ENCODE peak calls at places on chromosomes 3 and 15, in eight cellular contexts. W is neuronal stem cell; T is bronchial epithelial cell; N is neural progenitor cell; J is heart left ventricle; M is hepatocyte; B is Peyer's patch; S is CD4-positive, alpha-beta T cell. H is an unnamed sample. For H3K27me3, the result is how much of the 10 kb centered on the place peaks cover.

GRCh38 chr3:71436337-71436736 is 147.2 kb downstream of the FOXP1 start:
- DNase-seq in W (no peak), T (no peak), N (no peak), J (no peak), M (no peak), B (no peak), S (no peak), H (peak)

GRCh38 chr15:43067717-43068461 is 37.9 kb downstream of the UBR1 start:
- DNase-seq in W (no peak), T (peak), N (no peak), J (no peak), M (peak), B (no peak), S (no peak), H (peak)

GRCh38 chr3:105526349-105527111 is 159.8 kb downstream of the ALCAM start:
- DNase-seq in W (no peak), T (peak), N (peak), J (no peak), M (no peak), B (no peak), S (no peak), H (peak)

GRCh38 chr3:67215690-67216089 is 217.6 kb downstream of the KBTBD8 start:
- DNase-seq in W (no peak), T (no peak), N (no peak), J (no peak), M (no peak), B (no peak), S (no peak), H (no peak)

GRCh38 chr3:68972358-68972979 is 40.1 kb upstream of the TAFA4 start:
- DNase-seq in W (peak), T (peak), N (peak), J (peak), M (peak), B (no peak), S (no peak), H (peak)

GRCh38 chr3:119420196-119420595 is 43.2 kb downstream of the TMEM39A start:
- DNase-seq in W (no peak), T (no peak), N (peak), J (no peak), M (no peak), B (no peak), S (no peak), H (no peak)

GRCh38 chr3:46891132-46891531 is 13.6 kb downstream of the PTH1R start:
- DNase-seq in W (no peak), T (no peak), N (no peak), J (no peak), M (no peak), B (no peak), S (no peak), H (no peak)

GRCh38 chr15:61906961-61907752 is 153.1 kb downstream of the VPS13C start:
- DNase-seq in W (no peak), T (peak), N (no peak), J (no peak), M (peak), B (no peak), S (no peak), H (no peak)

GRCh38 chr3:14957163-14957562 is 9.8 kb downstream of the NR2C2 start:
- DNase-seq in W (no peak), T (no peak), N (no peak), J (no peak), M (no peak), B (no peak), S (no peak), H (no peak)

GRCh38 chr3:196431193-196432136 is 762 bp downstream of the UBXN7 start:
- DNase-seq in W (peak), T (peak), N (peak), J (peak), M (peak), B (peak), S (no peak), H (peak)

GRCh38 chr3:62238003-62238402 is 135.3 kb downstream of the FEZF2 start:
- DNase-seq in W (no peak), T (no peak), N (no peak), J (no peak), M (no peak), B (no peak), S (no peak), H (no peak)

GRCh38 chr3:55723653-55724406 is 236.7 kb upstream of the WNT5A start:
- DNase-seq in W (no peak), T (no peak), N (no peak), J (no peak), M (no peak), B (no peak), S (no peak), H (no peak)

GRCh38 chr3:148330486-148330885 is 367.2 kb upstream of the AGTR1 start:
- DNase-seq in W (no peak), T (no peak), N (no peak), J (no peak), M (no peak), B (no peak), S (no peak), H (no peak)

GRCh38 chr15:63514533-63514943 is 10.1 kb downstream of the USP3 start:
- DNase-seq in W (no peak), T (peak), N (no peak), J (no peak), M (no peak), B (no peak), S (no peak), H (no peak)

GRCh38 chr3:13491206-13491974 is 11.3 kb downstream of the HDAC11 start:
- DNase-seq in W (no peak), T (no peak), N (no peak), J (no peak), M (no peak), B (no peak), S (no peak), H (no peak)

GRCh38 chr3:177553586-177553985 is 356.3 kb upstream of the TBL1XR1 start:
- DNase-seq in W (no peak), T (no peak), N (no peak), J (no peak), M (no peak), B (no peak), S (no peak), H (no peak)

GRCh38 chr15:78444255-78444654 is 6.2 kb downstream of the IREB2 start:
- DNase-seq in W (no peak), T (no peak), N (no peak), J (no peak), M (no peak), B (no peak), S (no peak), H (no peak)

GRCh38 chr3:84959470-84960380 is 936 bp downstream of the CADM2 start:
- DNase-seq in W (peak), T (no peak), N (peak), J (no peak), M (peak), B (no peak), S (no peak), H (no peak)

GRCh38 chr3:2024713-2025112 is 74.0 kb upstream of the CNTN4 start:
- DNase-seq in W (no peak), T (no peak), N (no peak), J (no peak), M (no peak), B (no peak), S (no peak), H (no peak)

GRCh38 chr3:10286596-10287295 is 6.0 kb downstream of the GHRL start:
- DNase-seq in W (peak), T (peak), N (peak), J (no peak), M (no peak), B (no peak), S (no peak), H (no peak)

GRCh38 chr3:54999159-54999558 is 71.3 kb upstream of the LRTM1 start:
- DNase-seq in W (peak), T (peak), N (peak), J (no peak), M (peak), B (no peak), S (no peak), H (peak)

GRCh38 chr15:67003586-67003985 is 61.8 kb upstream of the SMAD3 start:
- DNase-seq in W (no peak), T (peak), N (no peak), J (no peak), M (no peak), B (no peak), S (no peak), H (no peak)

GRCh38 chr3:39213613-39214012 is 21.2 kb upstream of the XIRP1 start:
- DNase-seq in W (no peak), T (no peak), N (no peak), J (no peak), M (no peak), B (no peak), S (no peak), H (no peak)

GRCh38 chr15:48861813-48862431 is 16.0 kb upstream of the EID1 start:
- DNase-seq in W (peak), T (peak), N (peak), J (no peak), M (peak), B (no peak), S (peak), H (no peak)

GRCh38 chr3:43995929-43996378 is 245.7 kb upstream of the TOPAZ1 start:
- DNase-seq in W (no peak), T (peak), N (peak), J (no peak), M (no peak), B (no peak), S (no peak), H (peak)

GRCh38 chr3:43998374-43998840 is 243.3 kb upstream of the TOPAZ1 start:
- DNase-seq in W (no peak), T (peak), N (peak), J (no peak), M (peak), B (no peak), S (no peak), H (peak)

GRCh38 chr3:43998841-43999805 is 242.6 kb upstream of the TOPAZ1 start:
- DNase-seq in W (peak), T (peak), N (peak), J (no peak), M (peak), B (no peak), S (no peak), H (peak)

GRCh38 chr3:43996379-43997301 is 245.0 kb upstream of the TOPAZ1 start:
- DNase-seq in W (peak), T (peak), N (peak), J (no peak), M (peak), B (no peak), S (no peak), H (peak)

DNA sequence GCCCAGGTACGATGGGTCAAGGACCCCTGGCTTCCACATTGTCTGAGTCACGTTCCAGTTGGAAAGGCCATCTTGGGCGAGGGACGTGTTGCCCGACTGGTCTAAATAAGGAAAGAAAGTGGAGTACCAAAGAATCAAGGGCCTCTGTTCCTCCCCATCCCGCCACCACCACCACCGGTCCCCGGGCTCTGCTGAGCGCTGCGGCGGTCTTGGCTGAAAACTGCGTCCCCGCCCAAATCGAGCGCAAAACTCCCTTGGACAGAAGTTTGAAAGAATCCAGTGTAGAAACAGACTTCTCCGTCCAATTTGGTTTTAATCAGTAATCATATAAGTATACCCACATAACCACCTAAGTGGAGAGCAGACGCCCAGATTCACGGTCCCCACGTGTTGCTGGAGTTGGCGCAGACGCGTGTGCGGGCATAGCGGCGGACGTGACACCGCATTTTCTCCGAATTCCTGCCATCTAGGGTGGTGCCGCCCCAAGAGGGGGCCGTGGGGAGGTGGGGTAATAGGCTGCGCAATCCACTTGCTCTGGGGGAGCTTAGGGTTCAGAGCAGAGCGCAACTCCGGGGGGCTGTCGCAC is 243.8 kb upstream of the TOPAZ1 start:
- DNase-seq in W (no peak), T (peak), N (peak), J (no peak), M (no peak), B (no peak), S (no peak), H (peak)
- H3K27me3 ChIP-seq in W (half or more), T (under half), N (half or more), J (half or more), M (half or more), B (half or more), S (half or more), H (under half)

GRCh38 chr3:17300441-17300840 is 415.7 kb downstream of the PLCL2 start:
- DNase-seq in W (no peak), T (no peak), N (no peak), J (no peak), M (no peak), B (no peak), S (no peak), H (no peak)
- H3K27me3 ChIP-seq in W (under half), T (under half), N (under half), J (under half), M (under half), B (under half), S (under half), H (under half)

GRCh38 chr3:170585937-170586310 is at the start of gene SLC7A14:
- DNase-seq in W (no peak), T (no peak), N (peak), J (no peak), M (no peak), B (no peak), S (no peak), H (peak)

GRCh38 chr3:170585008-170585936 is 603 bp downstream of the SLC7A14 start:
- DNase-seq in W (no peak), T (no peak), N (peak), J (no peak), M (no peak), B (no peak), S (no peak), H (peak)

GRCh38 chr3:170589113-170589512 is 3.2 kb upstream of the SLC7A14 start:
- DNase-seq in W (no peak), T (no peak), N (no peak), J (no peak), M (no peak), B (no peak), S (no peak), H (no peak)

GRCh38 chr3:170579646-170580045 is 6.2 kb downstream of the SLC7A14 start:
- DNase-seq in W (no peak), T (no peak), N (no peak), J (no peak), M (no peak), B (no peak), S (no peak), H (no peak)

DNA sequence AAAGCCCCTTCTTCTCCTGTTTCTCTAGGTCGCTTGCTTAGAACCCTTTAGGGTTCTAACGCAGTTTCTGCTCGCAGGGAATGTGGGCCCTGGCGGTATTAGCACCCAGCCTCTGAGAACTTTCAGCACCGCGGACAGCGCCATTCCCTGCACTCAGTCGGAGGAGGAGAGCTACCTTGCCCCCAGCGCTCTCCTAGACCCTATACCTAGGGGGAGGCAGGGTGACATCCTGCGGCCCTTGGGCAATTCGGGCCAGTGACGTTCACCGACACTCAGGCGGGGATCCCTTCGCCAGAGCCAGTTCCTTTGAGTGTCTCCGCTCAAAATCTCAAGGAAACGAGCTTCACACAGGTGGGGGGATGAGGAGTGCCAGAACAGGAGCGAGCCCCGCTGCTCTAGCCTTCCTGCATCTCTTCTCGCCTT is 1.3 kb downstream of the SLC7A14 start:
- DNase-seq in W (peak), T (peak), N (peak), J (peak), M (peak), B (peak), S (peak), H (peak)
- H3K27me3 ChIP-seq in W (under half), T (under half), N (half or more), J (under half), M (half or more), B (under half), S (half or more), H (half or more)

GRCh38 chr3:101216710-101217457 is 103.5 kb downstream of the IMPG2 start:
- DNase-seq in W (no peak), T (peak), N (no peak), J (peak), M (no peak), B (no peak), S (no peak), H (no peak)

GRCh38 chr3:101217458-101217849 is 102.9 kb downstream of the IMPG2 start:
- DNase-seq in W (no peak), T (no peak), N (no peak), J (no peak), M (no peak), B (no peak), S (no peak), H (no peak)

GRCh38 chr3:101223016-101223415 is 97.4 kb downstream of the IMPG2 start:
- DNase-seq in W (no peak), T (peak), N (no peak), J (no peak), M (no peak), B (no peak), S (no peak), H (no peak)

GRCh38 chr3:101224739-101225138 is 95.6 kb downstream of the IMPG2 start:
- DNase-seq in W (no peak), T (no peak), N (no peak), J (no peak), M (no peak), B (no peak), S (no peak), H (no peak)

DNA sequence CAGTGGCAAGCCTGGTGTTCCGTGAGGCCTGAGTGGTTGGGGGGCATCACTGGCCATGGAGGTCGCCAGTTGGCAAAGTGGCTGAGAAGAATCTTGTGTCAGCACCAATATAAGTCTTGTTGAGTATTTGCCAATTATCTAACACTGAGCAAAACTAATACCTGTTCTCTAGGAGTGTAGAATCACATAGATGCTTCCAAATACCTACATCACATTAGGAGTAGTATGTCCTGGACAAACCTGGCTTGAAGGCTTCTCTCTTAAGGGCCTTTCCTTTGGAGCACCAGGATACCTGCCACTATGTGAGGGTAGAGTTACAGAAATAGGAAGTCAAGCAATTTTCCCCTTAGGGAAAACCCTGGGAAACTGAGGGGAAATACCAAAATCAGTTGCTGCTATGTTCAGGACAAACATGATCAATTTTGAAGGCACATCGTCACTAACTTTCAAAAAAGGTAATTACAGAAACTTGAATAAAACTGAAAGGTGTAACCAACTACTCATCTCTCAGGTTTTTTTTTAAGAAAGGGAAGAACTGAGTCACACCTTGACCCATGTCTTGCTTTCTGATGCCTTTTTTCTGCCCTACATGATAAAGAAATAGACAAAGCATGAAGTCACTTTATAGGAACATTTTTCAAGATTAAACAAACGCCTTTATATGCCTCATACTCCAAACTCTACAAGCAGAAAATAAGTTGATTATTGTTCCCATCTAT is 100.4 kb downstream of the IMPG2 start:
- DNase-seq in W (no peak), T (peak), N (no peak), J (no peak), M (no peak), B (no peak), S (no peak), H (no peak)
- H3K27me3 ChIP-seq in W (under half), T (under half), N (under half), J (under half), M (under half), B (under half), S (under half), H (under half)

GRCh38 chr3:72892081-72892763 is 4.4 kb downstream of the GXYLT2 start:
- DNase-seq in W (no peak), T (peak), N (no peak), J (peak), M (peak), B (no peak), S (no peak), H (peak)

GRCh38 chr3:72891053-72891855 is 3.4 kb downstream of the GXYLT2 start:
- DNase-seq in W (no peak), T (peak), N (peak), J (peak), M (peak), B (no peak), S (no peak), H (peak)

GRCh38 chr3:72888546-72889309 is 882 bp downstream of the GXYLT2 start:
- DNase-seq in W (peak), T (no peak), N (peak), J (no peak), M (no peak), B (no peak), S (no peak), H (no peak)

GRCh38 chr3:72889310-72890165 is 1.7 kb downstream of the GXYLT2 start:
- DNase-seq in W (no peak), T (no peak), N (no peak), J (no peak), M (no peak), B (no peak), S (no peak), H (no peak)

GRCh38 chr3:72890166-72890925 is 2.5 kb downstream of the GXYLT2 start:
- DNase-seq in W (no peak), T (no peak), N (no peak), J (no peak), M (no peak), B (no peak), S (no peak), H (no peak)
- H3K27me3 ChIP-seq in W (under half), T (under half), N (half or more), J (under half), M (under half), B (under half), S (half or more), H (under half)

H was measured in osteoblast.